ENCODE peak calls at places on chromosomes 13 and 19, in four cellular contexts. One of them, this sample, is unnamed.

GRCh38 chr13:29315847-29316246 is 279.6 kb downstream of the SLC7A1 start:
- DNase-seq in AG09309: no peak
- DNase-seq in heart right ventricle: no peak
- DNase-seq in retinal pigment epithelial cell: no peak
- DNase-seq in this sample: no peak

GRCh38 chr19:14497347-14497921 is 1.5 kb upstream of the GIPC1 start:
- DNase-seq in AG09309: no peak
- DNase-seq in heart right ventricle: peak; percentile 22
- DNase-seq in retinal pigment epithelial cell: no peak
- DNase-seq in this sample: no peak

GRCh38 chr19:45636275-45636674 is 2.9 kb downstream of the EML2 start:
- DNase-seq in heart right ventricle: no peak
- DNase-seq in AG09309: no peak
- DNase-seq in retinal pigment epithelial cell: no peak
- DNase-seq in this sample: no peak

GRCh38 chr19:46499692-46500091 is 4.0 kb upstream of the PNMA8B start:
- DNase-seq in AG09309: no peak
- DNase-seq in heart right ventricle: no peak
- DNase-seq in retinal pigment epithelial cell: peak; percentile 42
- DNase-seq in this sample: no peak

GRCh38 chr13:60397693-60398437 is 845 bp downstream of the TDRD3 start:
- DNase-seq in AG09309: peak; percentile 29
- DNase-seq in heart right ventricle: peak; percentile 74
- DNase-seq in retinal pigment epithelial cell: peak; percentile 17
- DNase-seq in this sample: peak; percentile 53

GRCh38 chr19:47581605-47582319 is 8.8 kb upstream of the ZNF541 start:
- DNase-seq in AG09309: no peak
- DNase-seq in retinal pigment epithelial cell: no peak
- DNase-seq in heart right ventricle: no peak
- DNase-seq in this sample: no peak

GRCh38 chr19:46601318-46602224 is at the start of gene CALM3:
- DNase-seq in retinal pigment epithelial cell: no peak
- DNase-seq in AG09309: no peak
- DNase-seq in heart right ventricle: no peak
- DNase-seq in this sample: peak; percentile 27

GRCh38 chr19:50720921-50721291 is 1.3 kb upstream of the SHANK1 start:
- DNase-seq in AG09309: peak; percentile 32
- DNase-seq in heart right ventricle: no peak
- DNase-seq in retinal pigment epithelial cell: no peak
- DNase-seq in this sample: no peak

GRCh38 chr19:19260842-19261241 is 12.3 kb downstream of the TM6SF2 start:
- DNase-seq in AG09309: no peak
- DNase-seq in retinal pigment epithelial cell: no peak
- DNase-seq in heart right ventricle: no peak
- DNase-seq in this sample: no peak

GRCh38 chr19:5036733-5037681 is 68.1 kb downstream of the KDM4B start:
- DNase-seq in AG09309: no peak
- DNase-seq in retinal pigment epithelial cell: no peak
- DNase-seq in heart right ventricle: peak; percentile 56
- DNase-seq in this sample: no peak

GRCh38 chr19:40365613-40366401 is 17.3 kb downstream of the PLD3 start:
- DNase-seq in AG09309: no peak
- DNase-seq in retinal pigment epithelial cell: no peak
- DNase-seq in heart right ventricle: peak; percentile 72
- DNase-seq in this sample: peak; percentile 93

GRCh38 chr13:68551701-68552522 is 1321.8 kb upstream of the PCDH9 start:
- DNase-seq in retinal pigment epithelial cell: no peak
- DNase-seq in heart right ventricle: no peak
- DNase-seq in AG09309: no peak
- DNase-seq in this sample: no peak

GRCh38 chr13:20431080-20431479 is 94.6 kb downstream of the CRYL1 start:
- DNase-seq in retinal pigment epithelial cell: no peak
- DNase-seq in AG09309: no peak
- DNase-seq in heart right ventricle: no peak
- DNase-seq in this sample: no peak

GRCh38 chr19:58154287-58154678 is 3.7 kb upstream of the ZNF329 start:
- DNase-seq in AG09309: peak; percentile 13
- DNase-seq in heart right ventricle: peak; percentile 52
- DNase-seq in retinal pigment epithelial cell: no peak
- DNase-seq in this sample: peak; percentile 17

GRCh38 chr13:45895880-45896279 is 44.3 kb upstream of the SIAH3 start:
- DNase-seq in retinal pigment epithelial cell: no peak
- DNase-seq in heart right ventricle: no peak
- DNase-seq in AG09309: no peak
- DNase-seq in this sample: no peak

GRCh38 chr19:8575467-8575997 is 1.7 kb downstream of the MYO1F start:
- DNase-seq in AG09309: no peak
- DNase-seq in retinal pigment epithelial cell: no peak
- DNase-seq in heart right ventricle: no peak
- DNase-seq in this sample: no peak

GRCh38 chr19:39352549-39353285 is 10.5 kb downstream of the SAMD4B start:
- DNase-seq in heart right ventricle: no peak
- DNase-seq in retinal pigment epithelial cell: no peak
- DNase-seq in AG09309: no peak
- DNase-seq in this sample: no peak

GRCh38 chr19:39349326-39349725 is 7.1 kb downstream of the SAMD4B start:
- DNase-seq in retinal pigment epithelial cell: no peak
- DNase-seq in AG09309: no peak
- DNase-seq in heart right ventricle: no peak
- DNase-seq in this sample: no peak

GRCh38 chr19:39355253-39355652 is 13.0 kb downstream of the SAMD4B start:
- DNase-seq in retinal pigment epithelial cell: no peak
- DNase-seq in AG09309: no peak
- DNase-seq in heart right ventricle: no peak
- DNase-seq in this sample: no peak

GRCh38 chr19:39350156-39350555 is 7.9 kb downstream of the SAMD4B start:
- DNase-seq in AG09309: no peak
- DNase-seq in heart right ventricle: no peak
- DNase-seq in retinal pigment epithelial cell: no peak
- DNase-seq in this sample: no peak

DNA sequence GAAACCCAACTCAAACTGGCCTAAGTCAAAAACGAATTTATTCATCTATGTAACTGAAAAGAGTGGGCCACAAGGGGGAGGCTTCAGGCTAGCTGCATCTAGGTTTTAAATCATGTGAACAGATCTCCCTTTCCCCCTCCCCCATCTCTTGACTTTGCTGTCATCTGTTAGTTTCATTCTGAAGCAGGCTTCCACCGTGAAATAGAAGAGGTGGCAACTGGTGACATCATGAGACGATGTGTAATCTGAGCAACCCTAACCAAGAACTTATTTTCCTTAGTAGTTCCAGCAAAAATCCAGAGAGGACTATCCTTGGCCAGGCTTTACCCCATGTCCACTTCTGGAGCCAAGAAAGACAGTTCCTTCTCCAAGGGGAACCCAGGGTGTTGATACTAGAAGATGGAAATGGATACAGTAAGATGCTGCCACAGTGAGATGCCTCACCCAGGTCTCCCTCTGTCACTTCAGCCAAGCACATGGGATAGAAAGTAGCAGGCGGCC is 9.4 kb downstream of the SAMD4B start:
- DNase-seq in heart right ventricle: no peak
- DNase-seq in AG09309: no peak
- DNase-seq in retinal pigment epithelial cell: no peak
- DNase-seq in this sample: peak; percentile 86
- TF ChIP-seq CTCF in heart right ventricle: no peak
- TF ChIP-seq CTCF in AG09309: no peak
- TF ChIP-seq CTCF in retinal pigment epithelial cell: no peak
- TF ChIP-seq CTCF in this sample: peak; percentile 39

GRCh38 chr19:42629191-42629590 is 34.5 kb upstream of the CEACAM8 start:
- DNase-seq in retinal pigment epithelial cell: no peak
- DNase-seq in AG09309: no peak
- DNase-seq in heart right ventricle: no peak
- DNase-seq in this sample: no peak

GRCh38 chr19:42635233-42635539 is 40.5 kb upstream of the CEACAM8 start:
- DNase-seq in AG09309: no peak
- DNase-seq in retinal pigment epithelial cell: no peak
- DNase-seq in heart right ventricle: no peak
- DNase-seq in this sample: no peak

DNA sequence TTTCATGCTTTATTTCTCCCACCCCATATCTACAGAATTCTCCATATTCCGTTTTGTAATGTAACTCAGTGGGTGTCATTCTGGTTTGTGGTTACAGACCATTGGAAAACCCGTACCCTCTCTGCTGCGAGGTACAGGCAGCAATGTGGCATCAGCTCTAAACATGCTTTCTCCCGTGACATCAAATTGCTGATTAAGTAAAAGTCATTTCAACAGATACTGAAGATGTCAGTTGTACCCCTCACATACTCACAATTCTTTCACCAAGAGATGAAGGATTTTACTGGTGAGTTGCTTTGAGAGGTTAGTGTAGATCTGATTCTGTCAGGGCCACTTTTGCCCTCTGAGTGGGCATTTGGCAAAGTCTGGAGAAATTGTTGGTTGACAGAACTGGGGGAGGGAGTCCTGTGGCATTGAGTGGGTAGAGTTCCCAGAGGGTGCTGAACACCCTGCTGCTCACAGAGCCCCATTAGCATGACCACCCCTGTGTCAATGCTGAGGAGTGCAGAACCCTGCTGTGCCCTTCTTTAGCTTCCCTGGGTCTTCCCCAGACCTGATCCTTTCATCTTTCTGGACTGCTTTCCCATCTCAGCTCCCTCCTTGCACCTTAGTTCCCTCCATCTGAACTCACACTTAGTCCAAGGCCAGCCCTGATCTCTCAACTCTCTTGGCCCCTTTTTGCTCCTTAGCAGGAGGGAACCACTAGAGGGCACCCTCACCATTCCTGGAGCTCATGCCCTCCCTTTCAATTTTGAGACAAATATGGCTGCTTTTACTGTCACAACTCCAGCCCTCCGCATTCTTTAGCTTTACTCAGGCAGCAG is 39.9 kb upstream of the CEACAM8 start:
- DNase-seq in retinal pigment epithelial cell: no peak
- DNase-seq in AG09309: no peak
- DNase-seq in heart right ventricle: no peak
- DNase-seq in this sample: peak; percentile 42
- TF ChIP-seq CTCF in retinal pigment epithelial cell: peak; percentile 94
- TF ChIP-seq CTCF in AG09309: peak; percentile 86
- TF ChIP-seq CTCF in heart right ventricle: no peak
- TF ChIP-seq CTCF in this sample: peak; percentile 78

GRCh38 chr19:44552324-44552723 is 22.8 kb upstream of the CEACAM20 start:
- DNase-seq in heart right ventricle: peak; percentile 17
- DNase-seq in retinal pigment epithelial cell: no peak
- DNase-seq in AG09309: no peak
- DNase-seq in this sample: no peak
- TF ChIP-seq CTCF in heart right ventricle: no peak
- TF ChIP-seq CTCF in retinal pigment epithelial cell: peak; percentile 64
- TF ChIP-seq CTCF in AG09309: peak; percentile 55
- TF ChIP-seq CTCF in this sample: peak; percentile 19

GRCh38 chr13:85798999-85799646 is at the start of gene SLITRK6:
- DNase-seq in heart right ventricle: no peak
- DNase-seq in retinal pigment epithelial cell: peak; percentile 66
- DNase-seq in AG09309: peak; percentile 7
- DNase-seq in this sample: no peak
- TF ChIP-seq CTCF in heart right ventricle: no peak
- TF ChIP-seq CTCF in retinal pigment epithelial cell: peak; percentile 36
- TF ChIP-seq CTCF in AG09309: peak; percentile 1
- TF ChIP-seq CTCF in this sample: no peak

This sample was measured in GM10248.